ENCODE peak calls at places on chromosomes 6 and 20, in four cellular contexts. S is cardiac muscle cell, Y is cardiac fibroblast, E is GM12865. B is an unnamed sample.

GRCh38 chr6:6856538-6857523 is 250.9 kb upstream of the RREB1 start:
- DNase-seq in Y (peak), E (peak), S (peak), B (peak)

GRCh38 chr20:34268851-34269668 is 27.8 kb downstream of the ASIP start:
- DNase-seq in E (no peak), Y (peak), S (no peak), B (peak)

GRCh38 chr6:34056301-34056700 is 89.6 kb downstream of the GRM4 start:
- DNase-seq in E (peak), S (peak), Y (peak), B (peak)

GRCh38 chr6:73898599-73898998 is 202.6 kb downstream of the CD109 start:
- DNase-seq in S (no peak), Y (peak), E (no peak), B (peak)

GRCh38 chr6:4640139-4640538 is 136.1 kb upstream of the CDYL start:
- DNase-seq in Y (peak), E (no peak), S (no peak), B (peak)

GRCh38 chr6:20432692-20433091 is 31.0 kb downstream of the E2F3 start:
- DNase-seq in S (no peak), Y (no peak), E (no peak), B (no peak)

GRCh38 chr6:47690209-47690608 is 8.2 kb upstream of the ADGRF4 start:
- DNase-seq in S (no peak), E (no peak), Y (no peak), B (no peak)

GRCh38 chr20:53578492-53579222 is 15.0 kb downstream of the ZNF217 start:
- DNase-seq in Y (peak), E (peak), S (peak), B (peak)

GRCh38 chr6:65776332-65776731 is 69.3 kb upstream of the EYS start:
- DNase-seq in E (no peak), S (peak), Y (no peak), B (no peak)

GRCh38 chr6:115000736-115001135 is 657.9 kb upstream of the HS3ST5 start:
- DNase-seq in E (no peak), S (no peak), Y (no peak), B (no peak)

GRCh38 chr6:97958143-97958542 is 675.1 kb upstream of the MMS22L start:
- DNase-seq in E (no peak), S (no peak), Y (no peak), B (no peak)

GRCh38 chr6:54112171-54112650 is 968 bp downstream of the MLIP start:
- DNase-seq in E (no peak), Y (no peak), S (no peak), B (no peak)
- H3K4me3 ChIP-seq in E (no peak), Y (no peak), S (no peak), B (no peak)

GRCh38 chr6:144265390-144265789 is 19.7 kb upstream of the UTRN start:
- DNase-seq in E (peak), Y (peak), S (peak), B (peak)
- H3K4me3 ChIP-seq in E (no peak), Y (no peak), S (no peak), B (no peak)

GRCh38 chr20:44186674-44187053 is 324 bp downstream of the JPH2 start:
- DNase-seq in E (no peak), Y (no peak), S (no peak), B (no peak)

GRCh38 chr20:44186201-44186600 is 787 bp downstream of the JPH2 start:
- DNase-seq in E (no peak), S (no peak), Y (no peak), B (no peak)

GRCh38 chr20:44188752-44189151 is 1.8 kb upstream of the JPH2 start:
- DNase-seq in S (no peak), E (no peak), Y (no peak), B (no peak)

GRCh38 chr20:44187763-44188709 is 1.0 kb upstream of the JPH2 start:
- DNase-seq in S (peak), Y (peak), E (peak), B (no peak)

GRCh38 chr20:44187054-44187762 is at the start of gene JPH2:
- DNase-seq in E (no peak), Y (peak), S (peak), B (peak)
- H3K4me3 ChIP-seq in E (no peak), Y (peak), S (peak), B (peak)

GRCh38 chr20:58851221-58851968 is 693 bp upstream of the GNAS-AS1 start:
- DNase-seq in Y (peak), E (no peak), S (no peak), B (no peak)
- H3K4me3 ChIP-seq in Y (peak), E (peak), S (peak), B (peak)

GRCh38 chr6:113338610-113339009 is 518.5 kb upstream of the MARCKS start:
- DNase-seq in Y (no peak), S (no peak), E (no peak), B (no peak)
- H3K4me3 ChIP-seq in Y (no peak), S (no peak), E (no peak), B (no peak)

GRCh38 chr20:49286689-49287551 is 9.1 kb upstream of the ZNFX1 start:
- DNase-seq in S (no peak), Y (peak), E (peak), B (no peak)
- H3K4me3 ChIP-seq in S (no peak), Y (no peak), E (no peak), B (no peak)

DNA sequence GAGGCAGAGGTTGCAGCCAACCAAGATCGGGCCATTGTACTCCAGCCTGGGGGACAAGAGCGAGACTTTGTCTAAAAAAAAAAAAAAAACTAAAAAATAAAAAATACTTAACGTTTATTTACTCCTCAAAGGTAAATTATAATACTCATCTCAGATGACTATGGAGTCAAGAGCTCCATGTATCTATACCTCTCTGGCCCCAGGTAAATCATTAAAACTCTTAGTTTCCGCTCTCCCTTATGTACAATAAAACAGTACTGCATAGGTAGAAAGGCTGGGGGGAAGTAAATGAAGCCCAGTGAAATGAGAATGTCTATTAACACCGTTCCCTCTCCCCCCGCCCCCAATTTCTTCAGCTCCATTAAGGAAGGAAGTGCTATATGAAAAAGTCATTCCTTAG is 1.2 kb downstream of the SRSF12 start:
- DNase-seq in S (no peak), E (no peak), Y (no peak), B (no peak)
- H3K4me3 ChIP-seq in S (peak), E (no peak), Y (no peak), B (no peak)

GRCh38 chr6:113763311-113763766 is 93.8 kb upstream of the MARCKS start:
- DNase-seq in E (peak), S (no peak), Y (no peak), B (peak)
- H3K4me3 ChIP-seq in E (peak), S (no peak), Y (no peak), B (no peak)

GRCh38 chr20:22098451-22098850 is 393.0 kb downstream of the PAX1 start:
- DNase-seq in E (no peak), Y (no peak), S (no peak), B (no peak)

GRCh38 chr20:22106308-22106938 is 401.0 kb downstream of the PAX1 start:
- DNase-seq in Y (peak), S (peak), E (no peak), B (peak)

GRCh38 chr20:22099348-22099747 is 393.9 kb downstream of the PAX1 start:
- DNase-seq in E (peak), S (no peak), Y (no peak), B (no peak)

DNA sequence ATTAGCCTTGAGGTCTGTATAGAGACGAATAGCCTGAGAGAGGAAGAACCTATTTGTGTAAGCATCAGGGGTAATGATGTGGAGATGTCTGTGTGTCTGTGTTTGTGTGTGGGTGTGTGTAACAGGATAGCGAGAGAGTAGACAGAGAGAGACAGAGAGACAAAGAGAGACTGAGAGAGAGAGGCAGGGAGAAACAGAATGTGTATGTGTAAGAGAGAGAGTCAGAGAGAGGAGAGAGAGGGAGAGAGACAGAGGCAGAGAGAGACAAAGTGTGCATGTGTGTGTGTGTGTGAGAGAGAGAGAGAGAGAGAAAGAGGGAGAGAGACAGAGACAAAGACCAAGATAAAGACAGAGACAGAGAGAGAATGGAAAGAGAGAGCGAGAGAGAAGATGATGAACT is 396.1 kb downstream of the PAX1 start:
- DNase-seq in S (no peak), E (no peak), Y (no peak), B (no peak)
- H3K4me3 ChIP-seq in S (no peak), E (no peak), Y (no peak), B (no peak)

GRCh38 chr6:26270903-26271639 is 93.9 kb upstream of the BTN3A2 start:
- DNase-seq in E (peak), Y (peak), S (peak), B (peak)
- H3K4me3 ChIP-seq in E (peak), Y (peak), S (peak), B (peak)

B was measured in fibroblast of mammary gland.